ENCODE peak calls at places on chromosomes 13 and 19, in five cellular contexts. One of them, this sample, is unnamed.

GRCh38 chr13:28046981-28047380 is 53.4 kb downstream of the FLT3 start:
- DNase-seq in IMR-90: peak
- DNase-seq in adipocyte: peak
- DNase-seq in K562: no peak
- DNase-seq in SK-N-SH: no peak
- DNase-seq in this sample: no peak

GRCh38 chr19:2278504-2279158 is 3.3 kb downstream of the PEAK3 start:
- DNase-seq in SK-N-SH: peak
- DNase-seq in K562: no peak
- DNase-seq in adipocyte: no peak
- DNase-seq in IMR-90: no peak
- DNase-seq in this sample: peak

GRCh38 chr13:60538566-60538965 is 141.5 kb downstream of the TDRD3 start:
- DNase-seq in adipocyte: no peak
- DNase-seq in K562: no peak
- DNase-seq in SK-N-SH: no peak
- DNase-seq in IMR-90: no peak
- DNase-seq in this sample: no peak

GRCh38 chr13:106533101-106533939 is 2.1 kb downstream of the EFNB2 start:
- DNase-seq in adipocyte: peak
- DNase-seq in IMR-90: peak
- DNase-seq in K562: no peak
- DNase-seq in SK-N-SH: peak
- DNase-seq in this sample: peak

GRCh38 chr19:29583196-29584006 is 22.7 kb upstream of the POP4 start:
- DNase-seq in adipocyte: peak
- DNase-seq in IMR-90: peak
- DNase-seq in SK-N-SH: no peak
- DNase-seq in K562: no peak
- DNase-seq in this sample: no peak

GRCh38 chr13:40408602-40409001 is 257.8 kb downstream of the FOXO1 start:
- DNase-seq in IMR-90: peak
- DNase-seq in adipocyte: no peak
- DNase-seq in K562: no peak
- DNase-seq in SK-N-SH: no peak
- DNase-seq in this sample: no peak

GRCh38 chr13:26390203-26390602 is 136.3 kb downstream of the CDK8 start:
- DNase-seq in K562: no peak
- DNase-seq in IMR-90: no peak
- DNase-seq in adipocyte: no peak
- DNase-seq in SK-N-SH: no peak
- DNase-seq in this sample: no peak

GRCh38 chr13:114062754-114063153 is 69.7 kb downstream of the RASA3 start:
- DNase-seq in SK-N-SH: no peak
- DNase-seq in K562: no peak
- DNase-seq in IMR-90: no peak
- DNase-seq in adipocyte: peak
- DNase-seq in this sample: no peak

GRCh38 chr19:18865973-18866799 is 29.8 kb downstream of the CERS1 start:
- DNase-seq in K562: peak
- DNase-seq in adipocyte: peak
- DNase-seq in IMR-90: peak
- DNase-seq in SK-N-SH: peak
- DNase-seq in this sample: peak

GRCh38 chr19:38251564-38252051 is 4.6 kb downstream of the PPP1R14A start:
- DNase-seq in adipocyte: peak
- DNase-seq in IMR-90: no peak
- DNase-seq in SK-N-SH: no peak
- DNase-seq in K562: no peak
- DNase-seq in this sample: peak

GRCh38 chr19:29645491-29645867 is 19.8 kb upstream of the PLEKHF1 start:
- DNase-seq in IMR-90: no peak
- DNase-seq in SK-N-SH: no peak
- DNase-seq in K562: no peak
- DNase-seq in adipocyte: no peak
- DNase-seq in this sample: peak

GRCh38 chr19:294341-294818 is 3.2 kb upstream of the PLPP2 start:
- DNase-seq in IMR-90: peak
- DNase-seq in SK-N-SH: peak
- DNase-seq in K562: no peak
- DNase-seq in adipocyte: peak
- DNase-seq in this sample: peak

GRCh38 chr19:18437481-18438330 is at the start of gene ISYNA1:
- DNase-seq in K562: peak
- DNase-seq in IMR-90: peak
- DNase-seq in adipocyte: peak
- DNase-seq in SK-N-SH: peak
- DNase-seq in this sample: peak

GRCh38 chr13:89930861-89931260 is 1416.6 kb upstream of the MIR17HG start:
- DNase-seq in IMR-90: no peak
- DNase-seq in SK-N-SH: no peak
- DNase-seq in adipocyte: no peak
- DNase-seq in K562: no peak
- DNase-seq in this sample: no peak

GRCh38 chr13:34290661-34291060 is 472.7 kb downstream of the RFC3 start:
- DNase-seq in SK-N-SH: no peak
- DNase-seq in adipocyte: no peak
- DNase-seq in IMR-90: no peak
- DNase-seq in K562: no peak
- DNase-seq in this sample: no peak

GRCh38 chr13:102191951-102192461 is 209.8 kb downstream of the FGF14 start:
- DNase-seq in K562: no peak
- DNase-seq in adipocyte: no peak
- DNase-seq in SK-N-SH: no peak
- DNase-seq in IMR-90: peak
- DNase-seq in this sample: no peak

GRCh38 chr13:40660692-40661091 is 5.7 kb downstream of the FOXO1 start:
- DNase-seq in IMR-90: no peak
- DNase-seq in adipocyte: no peak
- DNase-seq in SK-N-SH: no peak
- DNase-seq in K562: no peak
- DNase-seq in this sample: no peak

GRCh38 chr19:40217921-40218890 is at the start of gene TTC9B:
- DNase-seq in adipocyte: peak
- DNase-seq in K562: peak
- DNase-seq in IMR-90: no peak
- DNase-seq in SK-N-SH: peak
- DNase-seq in this sample: peak

GRCh38 chr19:40216013-40216776 is 2.0 kb downstream of the TTC9B start:
- DNase-seq in adipocyte: no peak
- DNase-seq in SK-N-SH: no peak
- DNase-seq in IMR-90: no peak
- DNase-seq in K562: no peak
- DNase-seq in this sample: peak

GRCh38 chr19:40214936-40215335 is 3.2 kb downstream of the TTC9B start:
- DNase-seq in IMR-90: no peak
- DNase-seq in adipocyte: no peak
- DNase-seq in SK-N-SH: no peak
- DNase-seq in K562: no peak
- DNase-seq in this sample: peak

GRCh38 chr19:40216777-40217026 is 1.5 kb downstream of the TTC9B start:
- DNase-seq in SK-N-SH: no peak
- DNase-seq in adipocyte: no peak
- DNase-seq in K562: no peak
- DNase-seq in IMR-90: no peak
- DNase-seq in this sample: no peak

GRCh38 chr19:40217027-40217810 is 965 bp downstream of the TTC9B start:
- DNase-seq in K562: peak
- DNase-seq in SK-N-SH: peak
- DNase-seq in IMR-90: no peak
- DNase-seq in adipocyte: no peak
- DNase-seq in this sample: peak
- H3K4me3 ChIP-seq in K562: no peak
- H3K4me3 ChIP-seq in SK-N-SH: no peak
- H3K4me3 ChIP-seq in IMR-90: no peak
- H3K4me3 ChIP-seq in adipocyte: no peak
- H3K4me3 ChIP-seq in this sample: peak

GRCh38 chr19:51140441-51140840 is 1.7 kb upstream of the SIGLEC7 start:
- DNase-seq in K562: no peak
- DNase-seq in IMR-90: no peak
- DNase-seq in SK-N-SH: no peak
- DNase-seq in adipocyte: no peak
- DNase-seq in this sample: peak
- H3K4me3 ChIP-seq in K562: no peak
- H3K4me3 ChIP-seq in IMR-90: no peak
- H3K4me3 ChIP-seq in SK-N-SH: no peak
- H3K4me3 ChIP-seq in adipocyte: no peak
- H3K4me3 ChIP-seq in this sample: no peak

GRCh38 chr13:96091164-96091931 is 1.4 kb downstream of the HS6ST3 start:
- DNase-seq in IMR-90: no peak
- DNase-seq in adipocyte: no peak
- DNase-seq in SK-N-SH: peak
- DNase-seq in K562: no peak
- DNase-seq in this sample: peak
- H3K4me3 ChIP-seq in IMR-90: no peak
- H3K4me3 ChIP-seq in adipocyte: peak
- H3K4me3 ChIP-seq in SK-N-SH: no peak
- H3K4me3 ChIP-seq in K562: no peak
- H3K4me3 ChIP-seq in this sample: peak

GRCh38 chr19:57978586-57979289 is 4.4 kb upstream of the C19orf18 start:
- DNase-seq in K562: no peak
- DNase-seq in SK-N-SH: no peak
- DNase-seq in adipocyte: no peak
- DNase-seq in IMR-90: no peak
- DNase-seq in this sample: no peak
- H3K4me3 ChIP-seq in K562: no peak
- H3K4me3 ChIP-seq in SK-N-SH: no peak
- H3K4me3 ChIP-seq in adipocyte: peak
- H3K4me3 ChIP-seq in IMR-90: no peak
- H3K4me3 ChIP-seq in this sample: no peak

DNA sequence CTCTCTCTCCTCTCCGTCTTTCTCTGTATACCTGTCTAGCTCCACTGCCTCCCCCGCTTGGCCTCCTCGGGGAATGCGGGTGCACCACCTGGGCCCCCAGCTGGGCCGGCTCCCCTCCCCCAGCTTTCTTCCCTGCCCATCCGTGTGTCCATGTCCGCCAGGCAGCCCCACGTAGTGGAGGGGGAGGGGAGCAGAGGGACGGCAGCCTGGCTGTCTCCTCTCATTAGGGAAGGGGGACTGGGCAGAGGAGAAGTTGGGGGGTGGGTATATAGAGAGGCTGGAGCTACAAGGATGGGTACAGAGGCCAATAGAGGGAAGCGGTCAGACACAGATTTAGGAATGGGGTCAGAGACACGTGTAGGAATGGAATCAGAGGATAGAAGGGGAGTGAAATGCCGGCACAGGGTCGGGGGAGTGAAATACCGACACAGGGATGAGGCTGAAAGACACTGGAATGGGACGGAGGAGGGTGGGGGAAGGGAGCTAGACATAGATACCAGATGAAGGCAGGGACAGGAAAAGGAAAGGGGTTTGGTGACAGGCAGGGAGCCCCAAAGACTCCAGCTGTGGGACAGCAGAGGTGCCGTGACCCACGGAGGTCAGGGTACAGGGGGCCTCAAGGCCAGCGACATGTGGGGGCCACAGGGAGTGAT is 2.8 kb downstream of the NECTIN2 start:
- DNase-seq in SK-N-SH: peak
- DNase-seq in IMR-90: no peak
- DNase-seq in K562: no peak
- DNase-seq in adipocyte: peak
- DNase-seq in this sample: peak
- H3K4me3 ChIP-seq in SK-N-SH: peak
- H3K4me3 ChIP-seq in IMR-90: peak
- H3K4me3 ChIP-seq in K562: peak
- H3K4me3 ChIP-seq in adipocyte: peak
- H3K4me3 ChIP-seq in this sample: peak

GRCh38 chr19:10432736-10433130 is 12.4 kb downstream of the PDE4A start:
- DNase-seq in IMR-90: no peak
- DNase-seq in adipocyte: no peak
- DNase-seq in SK-N-SH: no peak
- DNase-seq in K562: no peak
- DNase-seq in this sample: peak
- H3K4me3 ChIP-seq in IMR-90: no peak
- H3K4me3 ChIP-seq in adipocyte: peak
- H3K4me3 ChIP-seq in SK-N-SH: no peak
- H3K4me3 ChIP-seq in K562: peak
- H3K4me3 ChIP-seq in this sample: no peak

DNA sequence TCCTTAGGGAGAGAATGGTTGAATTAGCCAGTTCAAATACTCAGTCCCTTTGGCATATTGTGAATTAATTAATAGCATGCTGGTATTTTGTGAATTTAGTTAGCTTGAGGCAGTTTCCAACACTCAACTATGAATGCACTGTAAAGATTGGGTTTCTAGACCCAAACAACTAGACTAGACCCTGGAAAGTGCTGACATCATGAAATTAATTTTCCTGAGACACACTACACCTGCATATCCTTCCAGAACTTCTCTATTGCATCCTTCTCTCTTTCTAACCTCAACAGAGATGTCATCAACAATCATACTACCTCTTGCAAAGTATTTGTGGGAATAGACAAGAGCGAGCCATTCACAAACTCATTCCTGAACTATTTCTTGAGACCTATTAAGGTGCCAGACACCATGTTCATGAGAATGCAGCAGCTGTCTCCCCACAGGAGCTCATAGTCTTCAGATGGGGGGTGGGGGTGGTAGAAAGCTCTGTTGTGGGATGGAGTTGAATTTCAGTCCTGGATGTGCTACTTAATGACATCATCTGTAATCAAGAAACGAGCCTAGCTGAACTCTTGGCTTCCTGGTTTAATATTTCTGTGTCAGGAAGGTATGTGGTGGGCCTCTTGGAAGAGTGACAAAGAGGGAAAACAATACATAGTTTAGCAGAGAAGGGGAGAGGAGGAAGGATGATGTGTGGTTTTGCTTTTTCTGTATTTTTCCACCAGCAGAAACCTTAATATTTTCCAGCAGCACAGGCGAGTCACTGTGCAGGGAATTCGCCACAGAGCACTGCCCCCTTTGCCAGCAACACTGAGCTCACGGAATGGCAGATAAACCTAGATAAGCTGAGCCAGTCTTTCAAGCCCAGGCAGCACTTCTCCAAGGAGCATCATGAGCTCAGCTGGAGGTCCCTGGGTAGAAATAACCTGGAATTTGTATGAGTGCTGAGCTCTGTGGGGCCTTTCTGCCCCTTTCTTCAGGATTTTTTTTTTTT is 53.1 kb upstream of the CYSLTR2 start:
- DNase-seq in K562: no peak
- DNase-seq in SK-N-SH: no peak
- DNase-seq in IMR-90: peak
- DNase-seq in adipocyte: peak
- DNase-seq in this sample: no peak
- H3K4me3 ChIP-seq in K562: no peak
- H3K4me3 ChIP-seq in SK-N-SH: no peak
- H3K4me3 ChIP-seq in IMR-90: no peak
- H3K4me3 ChIP-seq in adipocyte: no peak
- H3K4me3 ChIP-seq in this sample: no peak